ENCODE peak calls at places on chromosome 12, in six cellular contexts. T, O, I, N, Z and J are unnamed samples.

GRCh38 chr12:101891462-101891971 is 14.1 kb downstream of the DRAM1 start:
- DNase-seq in T (no peak), O (peak; percentile 57), I (no peak), N (peak; percentile 69), Z (peak; percentile 90), J (peak; percentile 4)

GRCh38 chr12:130501821-130502220 is 164.1 kb downstream of the PIWIL1 start:
- DNase-seq in T (no peak), O (no peak), I (no peak), N (no peak), Z (no peak), J (no peak)

GRCh38 chr12:118371354-118372282 is 1.1 kb downstream of the TAOK3 start:
- DNase-seq in T (no peak), O (peak; percentile 30), I (peak; percentile 32), N (peak; percentile 37), Z (peak; percentile 53), J (no peak)

GRCh38 chr12:125161712-125162023 is 96.4 kb downstream of the AACS start:
- DNase-seq in T (no peak), O (no peak), I (no peak), N (no peak), Z (no peak), J (no peak)

GRCh38 chr12:507261-507853 is 47.6 kb downstream of the B4GALNT3 start:
- DNase-seq in T (no peak), O (no peak), I (no peak), N (no peak), Z (no peak), J (no peak)

GRCh38 chr12:30931222-30931621 is 4.7 kb downstream of the TSPAN11 start:
- DNase-seq in T (no peak), O (no peak), I (no peak), N (peak; percentile 17), Z (no peak), J (no peak)

GRCh38 chr12:16198884-16199283 is 78.6 kb downstream of the SLC15A5 start:
- DNase-seq in T (no peak), O (no peak), I (no peak), N (no peak), Z (no peak), J (no peak)

GRCh38 chr12:51851408-51852097 is 3.0 kb upstream of the FIGNL2 start:
- DNase-seq in T (no peak), O (peak; percentile 39), I (no peak), N (no peak), Z (no peak), J (peak; percentile 18)

GRCh38 chr12:52226446-52226845 is 6.6 kb upstream of the KRT7 start:
- DNase-seq in T (no peak), O (no peak), I (no peak), N (no peak), Z (no peak), J (no peak)

GRCh38 chr12:49019435-49020317 is 1.1 kb upstream of the PRKAG1 start:
- DNase-seq in T (no peak), O (no peak), I (peak; percentile 52), N (peak; percentile 41), Z (peak; percentile 69), J (no peak)

GRCh38 chr12:44654641-44655625 is 221.2 kb downstream of the NELL2 start:
- DNase-seq in T (no peak), O (no peak), I (no peak), N (no peak), Z (no peak), J (no peak)

GRCh38 chr12:125143491-125143890 is 78.3 kb downstream of the AACS start:
- DNase-seq in T (no peak), O (no peak), I (no peak), N (no peak), Z (peak; percentile 34), J (no peak)

GRCh38 chr12:91196436-91196835 is 13.8 kb upstream of the DCN start:
- DNase-seq in T (no peak), O (no peak), I (no peak), N (no peak), Z (no peak), J (no peak)

GRCh38 chr12:111505601-111506036 is 93.5 kb downstream of the ATXN2 start:
- DNase-seq in T (no peak), O (no peak), I (no peak), N (no peak), Z (peak; percentile 14), J (no peak)

GRCh38 chr12:71299541-71300376 is 139.8 kb upstream of the LGR5 start:
- DNase-seq in T (no peak), O (no peak), I (no peak), N (no peak), Z (no peak), J (no peak)